ENCODE peak calls at places on chromosome 18, in six cellular contexts. U is HT-29, L is fibroblast of pulmonary artery, S is cardiac fibroblast, A is NCI-H1105 treated with DMSO at 0.1 percent for 48 hours, Y is breast epithelium. B is an unnamed sample.

GRCh38 chr18:34701911-34702310 is 8.2 kb upstream of the DTNA start:
- DNase-seq in U (no peak), L (no peak), S (no peak), A (no peak), Y (no peak), B (no peak)

GRCh38 chr18:76354348-76354747 is 140.7 kb downstream of the ZNF516 start:
- DNase-seq in U (no peak), L (peak), S (peak), A (no peak), Y (no peak), B (no peak)

GRCh38 chr18:23519725-23520124 is 16.4 kb downstream of the RMC1 start:
- DNase-seq in U (no peak), L (peak), S (peak), A (no peak), Y (no peak), B (no peak)

GRCh38 chr18:74082476-74083070 is 65.1 kb downstream of the FBXO15 start:
- DNase-seq in U (peak), L (peak), S (peak), A (no peak), Y (peak), B (peak)

GRCh38 chr18:43013489-43013888 is 102.0 kb downstream of the RIT2 start:
- DNase-seq in U (no peak), L (peak), S (peak), A (no peak), Y (no peak), B (no peak)

GRCh38 chr18:73283032-73283431 is 415.2 kb upstream of the NETO1 start:
- DNase-seq in U (no peak), L (no peak), S (peak), A (no peak), Y (no peak), B (no peak)

GRCh38 chr18:79596451-79597175 is 83.0 kb upstream of the CTDP1 start:
- DNase-seq in U (no peak), L (no peak), S (no peak), A (no peak), Y (no peak), B (no peak)

GRCh38 chr18:28884304-28884703 is 707.4 kb upstream of the CDH2 start:
- DNase-seq in U (no peak), L (no peak), S (peak), A (no peak), Y (no peak), B (no peak)

GRCh38 chr18:76923485-76924085 is 101.2 kb downstream of the ZNF236 start:
- DNase-seq in U (peak), L (peak), S (peak), A (no peak), Y (no peak), B (no peak)

GRCh38 chr18:3914833-3915598 is 465.0 kb downstream of the TGIF1 start:
- DNase-seq in U (no peak), L (no peak), S (no peak), A (no peak), Y (no peak), B (no peak)

GRCh38 chr18:73791081-73791480 is 356.6 kb downstream of the FBXO15 start:
- DNase-seq in U (no peak), L (no peak), S (no peak), A (no peak), Y (no peak), B (no peak)

GRCh38 chr18:55790296-55790695 is 202.3 kb upstream of the TCF4 start:
- DNase-seq in U (no peak), L (peak), S (peak), A (no peak), Y (no peak), B (no peak)

GRCh38 chr18:9971313-9971920 is 57.6 kb downstream of the VAPA start:
- DNase-seq in U (peak), L (peak), S (peak), A (peak), Y (peak), B (no peak)

GRCh38 chr18:60892855-60893254 is 440.4 kb upstream of the CDH20 start:
- DNase-seq in U (peak), L (peak), S (peak), A (no peak), Y (no peak), B (no peak)

GRCh38 chr18:5747678-5748077 is 147.6 kb downstream of the TMEM200C start:
- DNase-seq in U (peak), L (no peak), S (no peak), A (no peak), Y (no peak), B (no peak)

B was measured in upper lobe of left lung.